ENCODE peak calls at places on chromosomes 11 and 22, in ten cellular contexts. One of them, this sample, is unnamed.

GRCh38 chr11:84261707-84262106 is 975.5 kb upstream of the CCDC90B start:
- DNase-seq in SK-N-SH: peak
- DNase-seq in ELR: no peak
- DNase-seq in SHP77 treated with DMSO at 0.1 percent for 48 hours: no peak
- DNase-seq in stimulated activated CD4-positive, alpha-beta T cell treated with anti-CD3 and anti-CD28 coated beads, Interleukin-15, amount 100 ng/mL, for 1 hour: no peak
- DNase-seq in anterior cingulate cortex: no peak
- DNase-seq in foreskin keratinocyte: no peak
- DNase-seq in brain microvascular endothelial cell: no peak
- DNase-seq in activated T-cell treated with anti-CD3 and anti-CD28 coated beads, Interleukin-2, amount 50 U/mL, for 72 hours: no peak
- DNase-seq in B cell: no peak
- DNase-seq in this sample: no peak

GRCh38 chr11:134414772-134415765 is 3.0 kb upstream of the B3GAT1 start:
- DNase-seq in SK-N-SH: peak
- DNase-seq in foreskin keratinocyte: no peak
- DNase-seq in SHP77 treated with DMSO at 0.1 percent for 48 hours: no peak
- DNase-seq in ELR: no peak
- DNase-seq in stimulated activated CD4-positive, alpha-beta T cell treated with anti-CD3 and anti-CD28 coated beads, Interleukin-15, amount 100 ng/mL, for 1 hour: no peak
- DNase-seq in brain microvascular endothelial cell: no peak
- DNase-seq in anterior cingulate cortex: peak
- DNase-seq in B cell: no peak
- DNase-seq in activated T-cell treated with anti-CD3 and anti-CD28 coated beads, Interleukin-2, amount 50 U/mL, for 72 hours: no peak
- DNase-seq in this sample: no peak

GRCh38 chr22:27461470-27461869 is 340.1 kb downstream of the MN1 start:
- DNase-seq in SHP77 treated with DMSO at 0.1 percent for 48 hours: no peak
- DNase-seq in SK-N-SH: no peak
- DNase-seq in foreskin keratinocyte: peak
- DNase-seq in anterior cingulate cortex: no peak
- DNase-seq in B cell: no peak
- DNase-seq in ELR: peak
- DNase-seq in brain microvascular endothelial cell: peak
- DNase-seq in activated T-cell treated with anti-CD3 and anti-CD28 coated beads, Interleukin-2, amount 50 U/mL, for 72 hours: no peak
- DNase-seq in stimulated activated CD4-positive, alpha-beta T cell treated with anti-CD3 and anti-CD28 coated beads, Interleukin-15, amount 100 ng/mL, for 1 hour: no peak
- DNase-seq in this sample: no peak

GRCh38 chr11:14308114-14308896 is 50.7 kb downstream of the RRAS2 start:
- DNase-seq in stimulated activated CD4-positive, alpha-beta T cell treated with anti-CD3 and anti-CD28 coated beads, Interleukin-15, amount 100 ng/mL, for 1 hour: no peak
- DNase-seq in B cell: peak
- DNase-seq in foreskin keratinocyte: no peak
- DNase-seq in ELR: peak
- DNase-seq in brain microvascular endothelial cell: peak
- DNase-seq in anterior cingulate cortex: no peak
- DNase-seq in SK-N-SH: peak
- DNase-seq in activated T-cell treated with anti-CD3 and anti-CD28 coated beads, Interleukin-2, amount 50 U/mL, for 72 hours: no peak
- DNase-seq in SHP77 treated with DMSO at 0.1 percent for 48 hours: no peak
- DNase-seq in this sample: peak

GRCh38 chr22:49638001-49638400 is 189.7 kb downstream of the BRD1 start:
- DNase-seq in brain microvascular endothelial cell: no peak
- DNase-seq in anterior cingulate cortex: no peak
- DNase-seq in ELR: no peak
- DNase-seq in stimulated activated CD4-positive, alpha-beta T cell treated with anti-CD3 and anti-CD28 coated beads, Interleukin-15, amount 100 ng/mL, for 1 hour: no peak
- DNase-seq in foreskin keratinocyte: no peak
- DNase-seq in B cell: no peak
- DNase-seq in SHP77 treated with DMSO at 0.1 percent for 48 hours: no peak
- DNase-seq in activated T-cell treated with anti-CD3 and anti-CD28 coated beads, Interleukin-2, amount 50 U/mL, for 72 hours: no peak
- DNase-seq in SK-N-SH: no peak
- DNase-seq in this sample: no peak

GRCh38 chr11:124674168-124674517 is 439 bp downstream of the SPA17 start:
- DNase-seq in SK-N-SH: no peak
- DNase-seq in B cell: no peak
- DNase-seq in anterior cingulate cortex: no peak
- DNase-seq in foreskin keratinocyte: no peak
- DNase-seq in SHP77 treated with DMSO at 0.1 percent for 48 hours: peak
- DNase-seq in ELR: no peak
- DNase-seq in stimulated activated CD4-positive, alpha-beta T cell treated with anti-CD3 and anti-CD28 coated beads, Interleukin-15, amount 100 ng/mL, for 1 hour: no peak
- DNase-seq in activated T-cell treated with anti-CD3 and anti-CD28 coated beads, Interleukin-2, amount 50 U/mL, for 72 hours: no peak
- DNase-seq in brain microvascular endothelial cell: no peak
- DNase-seq in this sample: no peak

GRCh38 chr11:119196833-119197483 is 9.2 kb upstream of the CBL start:
- DNase-seq in stimulated activated CD4-positive, alpha-beta T cell treated with anti-CD3 and anti-CD28 coated beads, Interleukin-15, amount 100 ng/mL, for 1 hour: peak
- DNase-seq in SK-N-SH: peak
- DNase-seq in SHP77 treated with DMSO at 0.1 percent for 48 hours: peak
- DNase-seq in ELR: peak
- DNase-seq in activated T-cell treated with anti-CD3 and anti-CD28 coated beads, Interleukin-2, amount 50 U/mL, for 72 hours: peak
- DNase-seq in anterior cingulate cortex: no peak
- DNase-seq in foreskin keratinocyte: peak
- DNase-seq in B cell: peak
- DNase-seq in brain microvascular endothelial cell: peak
- DNase-seq in this sample: peak

GRCh38 chr22:47341464-47341863 is 579.0 kb downstream of the TBC1D22A start:
- DNase-seq in stimulated activated CD4-positive, alpha-beta T cell treated with anti-CD3 and anti-CD28 coated beads, Interleukin-15, amount 100 ng/mL, for 1 hour: no peak
- DNase-seq in foreskin keratinocyte: no peak
- DNase-seq in brain microvascular endothelial cell: no peak
- DNase-seq in anterior cingulate cortex: no peak
- DNase-seq in ELR: no peak
- DNase-seq in SHP77 treated with DMSO at 0.1 percent for 48 hours: no peak
- DNase-seq in SK-N-SH: no peak
- DNase-seq in activated T-cell treated with anti-CD3 and anti-CD28 coated beads, Interleukin-2, amount 50 U/mL, for 72 hours: no peak
- DNase-seq in B cell: no peak
- DNase-seq in this sample: no peak

GRCh38 chr11:113967361-113967760 is 7.5 kb upstream of the HTR3A start:
- DNase-seq in activated T-cell treated with anti-CD3 and anti-CD28 coated beads, Interleukin-2, amount 50 U/mL, for 72 hours: no peak
- DNase-seq in stimulated activated CD4-positive, alpha-beta T cell treated with anti-CD3 and anti-CD28 coated beads, Interleukin-15, amount 100 ng/mL, for 1 hour: no peak
- DNase-seq in brain microvascular endothelial cell: no peak
- DNase-seq in SK-N-SH: no peak
- DNase-seq in anterior cingulate cortex: no peak
- DNase-seq in SHP77 treated with DMSO at 0.1 percent for 48 hours: no peak
- DNase-seq in ELR: no peak
- DNase-seq in B cell: no peak
- DNase-seq in foreskin keratinocyte: no peak
- DNase-seq in this sample: no peak

GRCh38 chr11:13225058-13226001 is 52.3 kb upstream of the BMAL1 start:
- DNase-seq in SK-N-SH: no peak
- DNase-seq in B cell: no peak
- DNase-seq in brain microvascular endothelial cell: no peak
- DNase-seq in foreskin keratinocyte: no peak
- DNase-seq in anterior cingulate cortex: no peak
- DNase-seq in SHP77 treated with DMSO at 0.1 percent for 48 hours: no peak
- DNase-seq in activated T-cell treated with anti-CD3 and anti-CD28 coated beads, Interleukin-2, amount 50 U/mL, for 72 hours: no peak
- DNase-seq in ELR: no peak
- DNase-seq in stimulated activated CD4-positive, alpha-beta T cell treated with anti-CD3 and anti-CD28 coated beads, Interleukin-15, amount 100 ng/mL, for 1 hour: no peak
- DNase-seq in this sample: no peak

GRCh38 chr22:37324340-37325023 is 42.2 kb downstream of the CYTH4 start:
- DNase-seq in brain microvascular endothelial cell: no peak
- DNase-seq in ELR: no peak
- DNase-seq in activated T-cell treated with anti-CD3 and anti-CD28 coated beads, Interleukin-2, amount 50 U/mL, for 72 hours: no peak
- DNase-seq in SK-N-SH: peak
- DNase-seq in foreskin keratinocyte: no peak
- DNase-seq in SHP77 treated with DMSO at 0.1 percent for 48 hours: no peak
- DNase-seq in anterior cingulate cortex: no peak
- DNase-seq in stimulated activated CD4-positive, alpha-beta T cell treated with anti-CD3 and anti-CD28 coated beads, Interleukin-15, amount 100 ng/mL, for 1 hour: no peak
- DNase-seq in B cell: no peak
- DNase-seq in this sample: no peak

GRCh38 chr22:23888615-23889401 is 5.4 kb upstream of the MIF start:
- DNase-seq in B cell: no peak
- DNase-seq in stimulated activated CD4-positive, alpha-beta T cell treated with anti-CD3 and anti-CD28 coated beads, Interleukin-15, amount 100 ng/mL, for 1 hour: no peak
- DNase-seq in foreskin keratinocyte: no peak
- DNase-seq in SHP77 treated with DMSO at 0.1 percent for 48 hours: no peak
- DNase-seq in anterior cingulate cortex: peak
- DNase-seq in SK-N-SH: peak
- DNase-seq in activated T-cell treated with anti-CD3 and anti-CD28 coated beads, Interleukin-2, amount 50 U/mL, for 72 hours: no peak
- DNase-seq in brain microvascular endothelial cell: peak
- DNase-seq in ELR: peak
- DNase-seq in this sample: no peak

GRCh38 chr11:74171630-74172465 is 759 bp downstream of the PPME1 start:
- DNase-seq in brain microvascular endothelial cell: no peak
- DNase-seq in foreskin keratinocyte: peak
- DNase-seq in activated T-cell treated with anti-CD3 and anti-CD28 coated beads, Interleukin-2, amount 50 U/mL, for 72 hours: no peak
- DNase-seq in ELR: peak
- DNase-seq in SK-N-SH: no peak
- DNase-seq in B cell: no peak
- DNase-seq in SHP77 treated with DMSO at 0.1 percent for 48 hours: no peak
- DNase-seq in stimulated activated CD4-positive, alpha-beta T cell treated with anti-CD3 and anti-CD28 coated beads, Interleukin-15, amount 100 ng/mL, for 1 hour: no peak
- DNase-seq in anterior cingulate cortex: no peak
- DNase-seq in this sample: no peak

GRCh38 chr22:49156662-49157285 is 670.9 kb downstream of the BRD1 start:
- DNase-seq in SHP77 treated with DMSO at 0.1 percent for 48 hours: peak
- DNase-seq in activated T-cell treated with anti-CD3 and anti-CD28 coated beads, Interleukin-2, amount 50 U/mL, for 72 hours: no peak
- DNase-seq in stimulated activated CD4-positive, alpha-beta T cell treated with anti-CD3 and anti-CD28 coated beads, Interleukin-15, amount 100 ng/mL, for 1 hour: no peak
- DNase-seq in ELR: no peak
- DNase-seq in B cell: no peak
- DNase-seq in anterior cingulate cortex: no peak
- DNase-seq in brain microvascular endothelial cell: no peak
- DNase-seq in SK-N-SH: peak
- DNase-seq in foreskin keratinocyte: no peak
- DNase-seq in this sample: no peak

GRCh38 chr11:117328414-117329010 is 858 bp downstream of the CEP164 start:
- DNase-seq in ELR: peak
- DNase-seq in brain microvascular endothelial cell: peak
- DNase-seq in foreskin keratinocyte: no peak
- DNase-seq in activated T-cell treated with anti-CD3 and anti-CD28 coated beads, Interleukin-2, amount 50 U/mL, for 72 hours: no peak
- DNase-seq in anterior cingulate cortex: no peak
- DNase-seq in SK-N-SH: peak
- DNase-seq in B cell: no peak
- DNase-seq in stimulated activated CD4-positive, alpha-beta T cell treated with anti-CD3 and anti-CD28 coated beads, Interleukin-15, amount 100 ng/mL, for 1 hour: no peak
- DNase-seq in SHP77 treated with DMSO at 0.1 percent for 48 hours: no peak
- DNase-seq in this sample: no peak

GRCh38 chr22:37608477-37609239 is at the start of gene GGA1:
- DNase-seq in SHP77 treated with DMSO at 0.1 percent for 48 hours: peak
- DNase-seq in ELR: peak
- DNase-seq in B cell: peak
- DNase-seq in SK-N-SH: peak
- DNase-seq in brain microvascular endothelial cell: peak
- DNase-seq in stimulated activated CD4-positive, alpha-beta T cell treated with anti-CD3 and anti-CD28 coated beads, Interleukin-15, amount 100 ng/mL, for 1 hour: peak
- DNase-seq in anterior cingulate cortex: peak
- DNase-seq in activated T-cell treated with anti-CD3 and anti-CD28 coated beads, Interleukin-2, amount 50 U/mL, for 72 hours: peak
- DNase-seq in foreskin keratinocyte: peak
- DNase-seq in this sample: peak

GRCh38 chr11:126354631-126355323 is 709 bp upstream of the ST3GAL4 start:
- DNase-seq in ELR: no peak
- DNase-seq in SK-N-SH: no peak
- DNase-seq in foreskin keratinocyte: peak
- DNase-seq in stimulated activated CD4-positive, alpha-beta T cell treated with anti-CD3 and anti-CD28 coated beads, Interleukin-15, amount 100 ng/mL, for 1 hour: no peak
- DNase-seq in SHP77 treated with DMSO at 0.1 percent for 48 hours: no peak
- DNase-seq in B cell: no peak
- DNase-seq in activated T-cell treated with anti-CD3 and anti-CD28 coated beads, Interleukin-2, amount 50 U/mL, for 72 hours: no peak
- DNase-seq in brain microvascular endothelial cell: no peak
- DNase-seq in anterior cingulate cortex: no peak
- DNase-seq in this sample: no peak

GRCh38 chr22:46159777-46160176 is 9.5 kb downstream of the PPARA start:
- DNase-seq in B cell: no peak
- DNase-seq in brain microvascular endothelial cell: no peak
- DNase-seq in activated T-cell treated with anti-CD3 and anti-CD28 coated beads, Interleukin-2, amount 50 U/mL, for 72 hours: no peak
- DNase-seq in ELR: no peak
- DNase-seq in SK-N-SH: no peak
- DNase-seq in SHP77 treated with DMSO at 0.1 percent for 48 hours: no peak
- DNase-seq in foreskin keratinocyte: no peak
- DNase-seq in anterior cingulate cortex: no peak
- DNase-seq in stimulated activated CD4-positive, alpha-beta T cell treated with anti-CD3 and anti-CD28 coated beads, Interleukin-15, amount 100 ng/mL, for 1 hour: no peak
- DNase-seq in this sample: no peak

GRCh38 chr11:59224419-59224928 is 11.7 kb upstream of the MPEG1 start:
- DNase-seq in foreskin keratinocyte: no peak
- DNase-seq in brain microvascular endothelial cell: no peak
- DNase-seq in SK-N-SH: no peak
- DNase-seq in SHP77 treated with DMSO at 0.1 percent for 48 hours: no peak
- DNase-seq in ELR: no peak
- DNase-seq in activated T-cell treated with anti-CD3 and anti-CD28 coated beads, Interleukin-2, amount 50 U/mL, for 72 hours: no peak
- DNase-seq in anterior cingulate cortex: no peak
- DNase-seq in stimulated activated CD4-positive, alpha-beta T cell treated with anti-CD3 and anti-CD28 coated beads, Interleukin-15, amount 100 ng/mL, for 1 hour: no peak
- DNase-seq in B cell: no peak
- DNase-seq in this sample: no peak

GRCh38 chr11:90219438-90219837 is 3.4 kb downstream of the CHORDC1 start:
- DNase-seq in SK-N-SH: no peak
- DNase-seq in SHP77 treated with DMSO at 0.1 percent for 48 hours: no peak
- DNase-seq in foreskin keratinocyte: no peak
- DNase-seq in activated T-cell treated with anti-CD3 and anti-CD28 coated beads, Interleukin-2, amount 50 U/mL, for 72 hours: no peak
- DNase-seq in ELR: no peak
- DNase-seq in brain microvascular endothelial cell: no peak
- DNase-seq in anterior cingulate cortex: no peak
- DNase-seq in stimulated activated CD4-positive, alpha-beta T cell treated with anti-CD3 and anti-CD28 coated beads, Interleukin-15, amount 100 ng/mL, for 1 hour: no peak
- DNase-seq in B cell: no peak
- DNase-seq in this sample: no peak

GRCh38 chr11:95545116-95545875 is 244.3 kb downstream of the FAM76B start:
- DNase-seq in ELR: peak
- DNase-seq in SK-N-SH: no peak
- DNase-seq in stimulated activated CD4-positive, alpha-beta T cell treated with anti-CD3 and anti-CD28 coated beads, Interleukin-15, amount 100 ng/mL, for 1 hour: no peak
- DNase-seq in B cell: no peak
- DNase-seq in foreskin keratinocyte: no peak
- DNase-seq in brain microvascular endothelial cell: no peak
- DNase-seq in SHP77 treated with DMSO at 0.1 percent for 48 hours: no peak
- DNase-seq in activated T-cell treated with anti-CD3 and anti-CD28 coated beads, Interleukin-2, amount 50 U/mL, for 72 hours: no peak
- DNase-seq in anterior cingulate cortex: no peak
- DNase-seq in this sample: no peak

GRCh38 chr11:121090145-121090721 is 10.8 kb upstream of the TECTA start:
- DNase-seq in brain microvascular endothelial cell: no peak
- DNase-seq in activated T-cell treated with anti-CD3 and anti-CD28 coated beads, Interleukin-2, amount 50 U/mL, for 72 hours: no peak
- DNase-seq in stimulated activated CD4-positive, alpha-beta T cell treated with anti-CD3 and anti-CD28 coated beads, Interleukin-15, amount 100 ng/mL, for 1 hour: no peak
- DNase-seq in SK-N-SH: peak
- DNase-seq in SHP77 treated with DMSO at 0.1 percent for 48 hours: no peak
- DNase-seq in foreskin keratinocyte: no peak
- DNase-seq in ELR: no peak
- DNase-seq in B cell: no peak
- DNase-seq in anterior cingulate cortex: no peak
- DNase-seq in this sample: no peak

GRCh38 chr22:35305525-35306070 is 5.9 kb downstream of the TOM1 start:
- DNase-seq in brain microvascular endothelial cell: no peak
- DNase-seq in ELR: no peak
- DNase-seq in SHP77 treated with DMSO at 0.1 percent for 48 hours: no peak
- DNase-seq in stimulated activated CD4-positive, alpha-beta T cell treated with anti-CD3 and anti-CD28 coated beads, Interleukin-15, amount 100 ng/mL, for 1 hour: no peak
- DNase-seq in SK-N-SH: no peak
- DNase-seq in anterior cingulate cortex: no peak
- DNase-seq in foreskin keratinocyte: no peak
- DNase-seq in B cell: no peak
- DNase-seq in activated T-cell treated with anti-CD3 and anti-CD28 coated beads, Interleukin-2, amount 50 U/mL, for 72 hours: no peak
- DNase-seq in this sample: no peak

GRCh38 chr22:36144886-36145541 is 15.5 kb downstream of the APOL3 start:
- DNase-seq in SHP77 treated with DMSO at 0.1 percent for 48 hours: no peak
- DNase-seq in foreskin keratinocyte: peak
- DNase-seq in SK-N-SH: peak
- DNase-seq in stimulated activated CD4-positive, alpha-beta T cell treated with anti-CD3 and anti-CD28 coated beads, Interleukin-15, amount 100 ng/mL, for 1 hour: no peak
- DNase-seq in brain microvascular endothelial cell: peak
- DNase-seq in B cell: peak
- DNase-seq in ELR: peak
- DNase-seq in anterior cingulate cortex: peak
- DNase-seq in activated T-cell treated with anti-CD3 and anti-CD28 coated beads, Interleukin-2, amount 50 U/mL, for 72 hours: peak
- DNase-seq in this sample: peak

GRCh38 chr11:65445604-65446445 is 23.2 kb downstream of the NEAT1 start:
- DNase-seq in stimulated activated CD4-positive, alpha-beta T cell treated with anti-CD3 and anti-CD28 coated beads, Interleukin-15, amount 100 ng/mL, for 1 hour: no peak
- DNase-seq in activated T-cell treated with anti-CD3 and anti-CD28 coated beads, Interleukin-2, amount 50 U/mL, for 72 hours: no peak
- DNase-seq in brain microvascular endothelial cell: peak
- DNase-seq in SHP77 treated with DMSO at 0.1 percent for 48 hours: no peak
- DNase-seq in SK-N-SH: no peak
- DNase-seq in anterior cingulate cortex: no peak
- DNase-seq in B cell: no peak
- DNase-seq in ELR: peak
- DNase-seq in foreskin keratinocyte: peak
- DNase-seq in this sample: no peak

GRCh38 chr22:19346677-19347265 is 55.3 kb upstream of the CLTCL1 start:
- DNase-seq in SK-N-SH: no peak
- DNase-seq in foreskin keratinocyte: no peak
- DNase-seq in SHP77 treated with DMSO at 0.1 percent for 48 hours: no peak
- DNase-seq in brain microvascular endothelial cell: no peak
- DNase-seq in B cell: no peak
- DNase-seq in stimulated activated CD4-positive, alpha-beta T cell treated with anti-CD3 and anti-CD28 coated beads, Interleukin-15, amount 100 ng/mL, for 1 hour: no peak
- DNase-seq in ELR: no peak
- DNase-seq in anterior cingulate cortex: no peak
- DNase-seq in activated T-cell treated with anti-CD3 and anti-CD28 coated beads, Interleukin-2, amount 50 U/mL, for 72 hours: no peak
- DNase-seq in this sample: no peak

GRCh38 chr11:26549176-26549575 is 22.9 kb downstream of the MUC15 start:
- DNase-seq in ELR: no peak
- DNase-seq in B cell: no peak
- DNase-seq in activated T-cell treated with anti-CD3 and anti-CD28 coated beads, Interleukin-2, amount 50 U/mL, for 72 hours: no peak
- DNase-seq in SHP77 treated with DMSO at 0.1 percent for 48 hours: no peak
- DNase-seq in brain microvascular endothelial cell: no peak
- DNase-seq in stimulated activated CD4-positive, alpha-beta T cell treated with anti-CD3 and anti-CD28 coated beads, Interleukin-15, amount 100 ng/mL, for 1 hour: no peak
- DNase-seq in foreskin keratinocyte: no peak
- DNase-seq in anterior cingulate cortex: no peak
- DNase-seq in SK-N-SH: no peak
- DNase-seq in this sample: no peak

GRCh38 chr22:44383071-44383575 is 70.4 kb upstream of the SHISAL1 start:
- DNase-seq in ELR: no peak
- DNase-seq in brain microvascular endothelial cell: no peak
- DNase-seq in stimulated activated CD4-positive, alpha-beta T cell treated with anti-CD3 and anti-CD28 coated beads, Interleukin-15, amount 100 ng/mL, for 1 hour: no peak
- DNase-seq in B cell: no peak
- DNase-seq in SK-N-SH: no peak
- DNase-seq in foreskin keratinocyte: no peak
- DNase-seq in anterior cingulate cortex: no peak
- DNase-seq in SHP77 treated with DMSO at 0.1 percent for 48 hours: no peak
- DNase-seq in activated T-cell treated with anti-CD3 and anti-CD28 coated beads, Interleukin-2, amount 50 U/mL, for 72 hours: no peak
- DNase-seq in this sample: no peak

This sample was measured in HFF-Myc.